ENCODE peak calls at places on chromosome 21, in six cellular contexts. N, S, D, O, I and Q are unnamed samples.

GRCh38 chr21:41597811-41598231 is 89.9 kb upstream of the TMPRSS2 start:
- DNase-seq in N (no peak), S (no peak), D (no peak), O (no peak), I (no peak), Q (no peak)

GRCh38 chr21:41564871-41565281 is 56.9 kb upstream of the TMPRSS2 start:
- DNase-seq in N (no peak), S (peak), D (no peak), O (peak), I (peak), Q (no peak)

GRCh38 chr21:43318841-43319781 is 107.8 kb downstream of the SIK1 start:
- DNase-seq in N (no peak), S (peak), D (no peak), O (peak), I (peak), Q (no peak)

GRCh38 chr21:45513741-45514310 is 28.4 kb downstream of the SLC19A1 start:
- DNase-seq in N (no peak), S (no peak), D (peak), O (no peak), I (no peak), Q (no peak)

GRCh38 chr21:38774152-38774551 is 31.6 kb upstream of the ETS2 start:
- DNase-seq in N (no peak), S (no peak), D (no peak), O (no peak), I (no peak), Q (no peak)

GRCh38 chr21:45302082-45303061 is 14.7 kb upstream of the POFUT2 start:
- DNase-seq in N (no peak), S (peak), D (peak), O (no peak), I (no peak), Q (no peak)

GRCh38 chr21:15620892-15621291 is 108.9 kb upstream of the USP25 start:
- DNase-seq in N (no peak), S (no peak), D (no peak), O (no peak), I (no peak), Q (no peak)

GRCh38 chr21:29477941-29478340 is 179.2 kb downstream of the BACH1 start:
- DNase-seq in N (no peak), S (peak), D (no peak), O (peak), I (peak), Q (no peak)

GRCh38 chr21:22880573-22880972 is 1882.4 kb downstream of the NCAM2 start:
- DNase-seq in N (no peak), S (no peak), D (no peak), O (no peak), I (no peak), Q (no peak)

GRCh38 chr21:20997308-20997632 is 939 bp upstream of the NCAM2 start:
- DNase-seq in N (no peak), S (no peak), D (no peak), O (no peak), I (no peak), Q (no peak)

GRCh38 chr21:29196021-29196663 is 65.7 kb downstream of the MAP3K7CL start:
- DNase-seq in N (no peak), S (peak), D (peak), O (peak), I (peak), Q (peak)

GRCh38 chr21:45726438-45726837 is 82.9 kb downstream of the PCBP3 start:
- DNase-seq in N (peak), S (no peak), D (no peak), O (no peak), I (no peak), Q (no peak)

GRCh38 chr21:28639742-28640141 is 352.9 kb downstream of the LTN1 start:
- DNase-seq in N (no peak), S (peak), D (no peak), O (peak), I (peak), Q (no peak)

GRCh38 chr21:17451364-17451869 is 61.4 kb upstream of the CXADR start:
- DNase-seq in N (no peak), S (peak), D (no peak), O (peak), I (peak), Q (no peak)

GRCh38 chr21:16073571-16073970 is 343.8 kb downstream of the USP25 start:
- DNase-seq in N (no peak), S (peak), D (no peak), O (no peak), I (no peak), Q (no peak)

GRCh38 chr21:38819719-38820147 is 14.0 kb downstream of the ETS2 start:
- DNase-seq in N (no peak), S (no peak), D (no peak), O (peak), I (peak), Q (no peak)

GRCh38 chr21:43316156-43316845 is 110.6 kb downstream of the SIK1 start:
- DNase-seq in N (no peak), S (no peak), D (no peak), O (no peak), I (no peak), Q (no peak)

GRCh38 chr21:31556662-31557061 is 102.8 kb upstream of the SOD1 start:
- DNase-seq in N (no peak), S (no peak), D (no peak), O (no peak), I (no peak), Q (no peak)

GRCh38 chr21:31558839-31559367 is 100.6 kb upstream of the SOD1 start:
- DNase-seq in N (peak), S (peak), D (peak), O (peak), I (peak), Q (no peak)

GRCh38 chr21:31559368-31560119 is 99.9 kb upstream of the SOD1 start:
- DNase-seq in N (peak), S (peak), D (peak), O (peak), I (peak), Q (peak)

GRCh38 chr21:31557421-31557955 is 102.0 kb upstream of the SOD1 start:
- DNase-seq in N (peak), S (no peak), D (no peak), O (no peak), I (no peak), Q (no peak)

DNA sequence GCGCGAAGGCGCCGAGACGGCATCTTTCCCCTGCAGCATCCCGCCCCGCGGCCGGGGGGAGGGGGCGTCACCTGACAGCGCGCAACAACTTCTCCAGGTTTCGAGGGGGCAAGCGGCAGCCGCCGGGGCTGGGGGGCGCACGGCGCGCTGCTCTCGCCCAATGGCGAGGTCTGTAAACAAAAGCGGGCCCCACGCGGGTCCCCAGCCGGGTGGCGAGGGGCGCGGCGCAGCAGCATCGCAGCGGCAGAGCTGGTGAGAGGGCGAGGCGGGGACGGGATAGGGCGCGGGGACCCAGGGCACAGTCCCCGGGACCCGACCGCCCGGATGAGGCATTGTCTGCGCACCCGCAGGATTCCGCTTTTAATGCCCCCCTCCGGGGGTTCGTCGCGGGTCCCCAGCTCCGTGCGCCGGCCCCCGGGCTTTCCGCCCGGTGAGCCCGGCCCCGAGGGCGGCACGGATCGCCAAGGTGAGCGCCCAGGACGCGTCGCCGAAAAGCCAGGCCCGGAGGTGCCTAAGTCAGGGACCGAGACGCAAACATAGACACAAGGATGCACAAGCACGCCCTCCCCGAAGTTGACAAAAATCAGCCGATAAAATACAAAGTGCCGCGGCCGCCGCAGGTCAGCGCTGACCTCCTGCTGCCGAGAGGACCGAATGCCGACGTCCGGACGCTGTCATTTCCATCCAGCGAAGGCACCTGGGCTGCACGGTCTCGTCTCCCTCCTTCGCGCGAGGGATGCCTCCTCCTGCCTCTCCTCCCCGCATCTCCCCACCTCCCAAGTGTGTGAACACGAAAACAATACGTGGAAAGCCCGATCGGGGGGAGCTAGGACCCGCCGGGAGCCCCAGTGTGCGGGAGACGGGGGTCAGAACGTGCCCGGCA is 101.3 kb upstream of the SOD1 start:
- DNase-seq in N (peak), S (no peak), D (no peak), O (no peak), I (peak), Q (no peak)
- H3K4me3 ChIP-seq in N (peak), S (peak), D (no peak), O (peak), I (peak), Q (peak)

GRCh38 chr21:37082856-37083611 is 10.0 kb downstream of the TTC3 start:
- DNase-seq in N (no peak), S (no peak), D (no peak), O (no peak), I (no peak), Q (no peak)

GRCh38 chr21:37085726-37086125 is 12.7 kb downstream of the TTC3 start:
- DNase-seq in N (no peak), S (no peak), D (no peak), O (no peak), I (no peak), Q (no peak)

GRCh38 chr21:37087188-37087587 is 14.1 kb downstream of the TTC3 start:
- DNase-seq in N (peak), S (peak), D (peak), O (peak), I (peak), Q (no peak)

GRCh38 chr21:37079211-37079824 is 6.3 kb downstream of the TTC3 start:
- DNase-seq in N (no peak), S (no peak), D (no peak), O (no peak), I (no peak), Q (no peak)

GRCh38 chr21:37082375-37082774 is 9.3 kb downstream of the TTC3 start:
- DNase-seq in N (no peak), S (no peak), D (no peak), O (no peak), I (no peak), Q (no peak)
- H3K4me3 ChIP-seq in N (no peak), S (no peak), D (no peak), O (no peak), I (no peak), Q (no peak)

DNA sequence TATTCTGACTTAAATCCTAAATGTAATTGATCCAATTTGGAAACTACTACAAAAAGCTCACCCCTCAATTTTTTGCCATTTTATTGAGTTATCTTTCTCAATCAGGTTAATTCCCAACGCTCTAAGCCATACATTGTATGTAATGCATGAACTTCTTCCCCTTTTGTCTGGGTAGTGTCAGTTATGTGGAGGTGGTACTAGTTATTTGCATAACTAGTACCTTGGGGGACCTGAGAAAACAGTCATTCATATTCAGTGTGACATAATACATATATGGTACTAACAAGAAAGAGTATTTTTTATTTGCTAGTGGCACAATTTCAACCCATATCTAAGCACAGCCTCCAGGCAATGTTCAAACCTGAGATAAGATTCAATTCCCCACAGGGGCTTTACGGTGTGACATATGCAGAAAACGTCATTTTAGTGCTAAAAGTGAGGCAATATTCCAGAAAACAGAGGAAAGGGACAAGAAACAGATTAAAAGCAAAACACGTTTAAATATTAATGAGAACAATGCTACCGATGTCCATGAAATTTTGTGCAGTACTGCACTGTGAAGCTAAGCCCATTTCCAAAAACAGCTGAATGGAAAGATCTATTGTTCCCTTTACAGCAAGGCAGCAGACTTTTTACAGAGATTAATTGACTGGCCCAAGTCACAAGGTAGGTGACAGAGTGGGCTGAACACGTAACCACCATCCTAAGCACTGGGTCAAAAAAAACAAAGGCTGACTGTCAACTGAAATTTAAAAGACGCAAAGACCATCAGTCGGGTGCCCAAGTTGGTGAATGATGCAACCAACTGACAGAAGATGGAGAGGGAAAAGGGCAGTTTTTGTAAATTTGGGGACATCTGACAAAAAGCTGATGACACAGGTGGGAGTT is 1.4 kb downstream of the HLCS start:
- DNase-seq in N (no peak), S (no peak), D (no peak), O (no peak), I (no peak), Q (no peak)
- H3K4me3 ChIP-seq in N (no peak), S (peak), D (no peak), O (peak), I (peak), Q (peak)

DNA sequence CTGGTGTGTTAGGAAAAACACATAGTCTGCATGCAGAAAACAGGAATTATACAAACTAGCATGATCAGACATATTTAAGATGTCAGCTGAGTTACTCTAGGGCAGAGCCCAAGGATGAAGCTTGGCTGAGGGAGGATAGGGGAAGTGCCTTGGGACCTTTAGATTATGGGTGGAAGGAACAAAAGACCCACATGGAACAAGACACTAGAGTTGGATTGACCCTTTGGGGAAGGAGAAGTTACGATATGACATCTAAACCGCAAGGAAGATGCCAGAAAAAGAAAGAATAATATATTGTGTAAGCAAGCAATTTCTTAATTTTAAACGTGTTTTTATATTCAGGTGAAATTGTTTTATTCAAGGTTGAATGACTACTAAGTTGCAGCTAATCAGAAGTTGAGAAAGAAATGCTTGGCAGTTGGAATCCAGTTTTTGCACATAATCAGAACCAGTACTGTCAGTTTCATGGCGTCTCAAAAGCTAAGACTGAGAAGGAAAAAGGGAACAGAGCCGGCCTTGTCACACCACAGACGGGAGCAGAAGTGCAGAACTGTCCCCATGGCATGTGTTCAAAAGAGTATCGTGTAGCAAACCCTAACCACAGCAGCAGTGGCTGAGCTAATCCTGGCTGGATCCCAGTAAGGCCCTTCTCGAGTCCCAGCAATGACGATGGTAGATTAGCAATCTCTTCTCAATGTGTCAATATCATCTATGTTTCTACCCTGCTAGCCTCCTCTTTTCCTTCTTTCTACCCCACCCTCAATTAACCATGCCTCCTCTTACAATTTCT is 31.2 kb upstream of the IFNAR2 start:
- DNase-seq in N (no peak), S (peak), D (peak), O (no peak), I (peak), Q (no peak)
- H3K4me3 ChIP-seq in N (no peak), S (no peak), D (no peak), O (no peak), I (no peak), Q (no peak)